ENCODE peak calls at places on chromosomes 11 and 22, in four cellular contexts. One of them, this sample, is unnamed. For H3K4me1, the result is how much of the 10 kb centered on the place peaks cover.

GRCh38 chr22:35384567-35384966 is 3.7 kb downstream of the HMOX1 start:
- DNase-seq in stomach: no peak
- DNase-seq in heart left ventricle: no peak
- DNase-seq in body of pancreas: no peak
- DNase-seq in this sample: no peak

GRCh38 chr11:78420796-78421209 is 3.2 kb upstream of the GAB2 start:
- DNase-seq in stomach: peak
- DNase-seq in body of pancreas: peak
- DNase-seq in heart left ventricle: peak
- DNase-seq in this sample: peak

GRCh38 chr11:20541503-20541902 is 57.9 kb upstream of the SLC6A5 start:
- DNase-seq in stomach: no peak
- DNase-seq in heart left ventricle: no peak
- DNase-seq in body of pancreas: no peak
- DNase-seq in this sample: no peak

GRCh38 chr11:16612801-16613400 is 125.5 kb upstream of the C11orf58 start:
- DNase-seq in body of pancreas: no peak
- DNase-seq in stomach: no peak
- DNase-seq in heart left ventricle: peak
- DNase-seq in this sample: no peak

GRCh38 chr11:11344045-11344444 is 9.0 kb downstream of the CSNK2A3 start:
- DNase-seq in body of pancreas: no peak
- DNase-seq in stomach: no peak
- DNase-seq in heart left ventricle: no peak
- DNase-seq in this sample: no peak

GRCh38 chr22:39661842-39662676 is 91.5 kb downstream of the CACNA1I start:
- DNase-seq in stomach: peak
- DNase-seq in heart left ventricle: no peak
- DNase-seq in body of pancreas: peak
- DNase-seq in this sample: no peak

GRCh38 chr22:39518996-39519680 is 1.2 kb upstream of the ATF4 start:
- DNase-seq in heart left ventricle: no peak
- DNase-seq in stomach: no peak
- DNase-seq in body of pancreas: no peak
- DNase-seq in this sample: no peak

GRCh38 chr22:48919187-48919590 is 908.5 kb downstream of the BRD1 start:
- DNase-seq in stomach: peak
- DNase-seq in body of pancreas: no peak
- DNase-seq in heart left ventricle: no peak
- DNase-seq in this sample: no peak

GRCh38 chr11:25633230-25633629 is 698.7 kb upstream of the ANO3 start:
- DNase-seq in stomach: no peak
- DNase-seq in heart left ventricle: no peak
- DNase-seq in body of pancreas: no peak
- DNase-seq in this sample: no peak

GRCh38 chr11:12769834-12770345 is 95.7 kb downstream of the TEAD1 start:
- DNase-seq in heart left ventricle: no peak
- DNase-seq in stomach: no peak
- DNase-seq in body of pancreas: peak
- DNase-seq in this sample: no peak

GRCh38 chr22:21092797-21093554 is 47.2 kb downstream of the LRRC74B start:
- DNase-seq in heart left ventricle: no peak
- DNase-seq in stomach: no peak
- DNase-seq in body of pancreas: no peak
- DNase-seq in this sample: peak

GRCh38 chr22:42299586-42300285 is 29.3 kb upstream of the TCF20 start:
- DNase-seq in body of pancreas: peak
- DNase-seq in stomach: peak
- DNase-seq in heart left ventricle: peak
- DNase-seq in this sample: no peak

GRCh38 chr11:72085836-72086475 is 5.3 kb downstream of the LRRC51 start:
- DNase-seq in body of pancreas: no peak
- DNase-seq in stomach: no peak
- DNase-seq in heart left ventricle: no peak
- DNase-seq in this sample: no peak

GRCh38 chr11:60899021-60899936 is 7.1 kb downstream of the PRPF19 start:
- DNase-seq in stomach: peak
- DNase-seq in heart left ventricle: no peak
- DNase-seq in body of pancreas: peak
- DNase-seq in this sample: no peak

GRCh38 chr11:122874991-122875390 is 7.6 kb upstream of the JHY start:
- DNase-seq in heart left ventricle: no peak
- DNase-seq in stomach: no peak
- DNase-seq in body of pancreas: no peak
- DNase-seq in this sample: no peak

GRCh38 chr22:25779890-25780289 is 37.9 kb downstream of the MYO18B start:
- DNase-seq in heart left ventricle: no peak
- DNase-seq in stomach: no peak
- DNase-seq in body of pancreas: no peak
- DNase-seq in this sample: no peak

GRCh38 chr11:12963789-12964536 is 45.2 kb upstream of the RASSF10 start:
- DNase-seq in heart left ventricle: peak
- DNase-seq in body of pancreas: peak
- DNase-seq in stomach: peak
- DNase-seq in this sample: peak

GRCh38 chr11:45092901-45093760 is 53.3 kb upstream of the PRDM11 start:
- DNase-seq in stomach: peak
- DNase-seq in heart left ventricle: no peak
- DNase-seq in body of pancreas: no peak
- DNase-seq in this sample: peak

GRCh38 chr11:120216426-120217102 is 5.7 kb downstream of the OAF start:
- DNase-seq in heart left ventricle: no peak
- DNase-seq in body of pancreas: no peak
- DNase-seq in stomach: no peak
- DNase-seq in this sample: no peak

GRCh38 chr11:16853859-16854258 is 115.4 kb downstream of the C11orf58 start:
- DNase-seq in heart left ventricle: no peak
- DNase-seq in body of pancreas: no peak
- DNase-seq in stomach: no peak
- DNase-seq in this sample: no peak

GRCh38 chr22:50738649-50739227 is 734 bp downstream of the ACR start:
- DNase-seq in stomach: peak
- DNase-seq in heart left ventricle: no peak
- DNase-seq in body of pancreas: no peak
- DNase-seq in this sample: no peak

GRCh38 chr11:32450372-32450771 is 15.0 kb upstream of the WT1 start:
- DNase-seq in stomach: peak
- DNase-seq in body of pancreas: no peak
- DNase-seq in heart left ventricle: no peak
- DNase-seq in this sample: no peak

GRCh38 chr11:86644291-86644690 is 28.1 kb downstream of the ME3 start:
- DNase-seq in body of pancreas: peak
- DNase-seq in stomach: no peak
- DNase-seq in heart left ventricle: no peak
- DNase-seq in this sample: no peak

GRCh38 chr11:69106124-69106811 is 49.5 kb upstream of the SMIM38 start:
- DNase-seq in stomach: peak
- DNase-seq in body of pancreas: peak
- DNase-seq in heart left ventricle: no peak
- DNase-seq in this sample: no peak

GRCh38 chr11:128361451-128362020 is 225.8 kb downstream of the ETS1 start:
- DNase-seq in stomach: peak
- DNase-seq in body of pancreas: peak
- DNase-seq in heart left ventricle: no peak
- DNase-seq in this sample: no peak

GRCh38 chr11:75714211-75714610 is 3.4 kb upstream of the MOGAT2 start:
- DNase-seq in heart left ventricle: no peak
- DNase-seq in body of pancreas: no peak
- DNase-seq in stomach: no peak
- DNase-seq in this sample: no peak

GRCh38 chr11:111912535-111912934 is at the start of gene HSPB2:
- DNase-seq in heart left ventricle: peak
- DNase-seq in stomach: no peak
- DNase-seq in body of pancreas: no peak
- DNase-seq in this sample: no peak

DNA sequence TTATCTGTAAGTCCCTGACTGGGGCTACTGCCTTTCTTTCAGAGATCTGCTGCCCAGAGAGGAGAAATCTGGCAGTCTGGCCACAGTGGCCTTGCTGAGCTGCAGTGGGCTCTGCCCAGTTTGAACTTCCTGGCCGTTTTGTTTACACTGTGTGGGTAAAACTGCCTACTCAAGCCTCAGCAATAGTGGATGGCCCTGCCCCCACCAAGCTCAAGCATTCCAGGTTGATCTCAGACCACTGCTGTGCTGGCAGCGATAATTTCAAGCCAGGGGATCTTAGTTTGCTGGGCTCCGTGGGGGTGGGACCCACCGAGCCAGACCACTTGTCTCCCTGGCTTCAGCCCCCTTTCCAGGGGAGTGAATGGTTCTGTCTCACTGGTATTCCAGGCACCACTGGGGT is 117.5 kb downstream of the TRPC6 start:
- DNase-seq in stomach: no peak
- DNase-seq in body of pancreas: peak
- DNase-seq in heart left ventricle: no peak
- DNase-seq in this sample: no peak
- H3K27ac ChIP-seq in stomach: no peak
- H3K27ac ChIP-seq in body of pancreas: no peak
- H3K27ac ChIP-seq in heart left ventricle: no peak
- H3K27ac ChIP-seq in this sample: no peak

DNA sequence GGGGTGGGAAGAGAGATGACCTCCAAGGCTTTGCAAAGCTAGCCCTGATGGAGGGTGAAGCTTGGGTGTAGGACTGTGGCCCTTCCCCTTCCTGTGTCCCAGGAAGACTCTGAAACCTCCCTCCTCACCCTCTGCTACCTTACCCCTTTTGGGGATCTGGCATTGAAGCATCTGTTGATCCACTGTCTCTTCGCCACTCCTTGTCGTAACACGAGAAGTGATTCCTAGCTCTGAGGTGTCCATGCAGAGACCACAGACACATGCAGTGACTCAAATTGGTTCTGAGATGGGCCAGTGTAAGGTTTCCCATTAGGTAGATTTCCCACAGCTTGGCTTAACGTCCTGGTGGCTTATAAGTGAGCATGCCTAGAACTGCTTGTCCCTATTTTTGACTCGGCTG is 101.4 kb downstream of the ZBTB16 start:
- DNase-seq in body of pancreas: no peak
- DNase-seq in stomach: no peak
- DNase-seq in heart left ventricle: no peak
- DNase-seq in this sample: no peak
- H3K4me1 ChIP-seq in body of pancreas: half or more
- H3K4me1 ChIP-seq in stomach: half or more
- H3K4me1 ChIP-seq in heart left ventricle: half or more
- H3K4me1 ChIP-seq in this sample: under half

GRCh38 chr11:64230209-64230984 is at the start of gene DNAJC4:
- DNase-seq in heart left ventricle: peak
- DNase-seq in stomach: peak
- DNase-seq in body of pancreas: peak
- DNase-seq in this sample: peak
- TF ChIP-seq POLR2A in heart left ventricle: peak
- TF ChIP-seq POLR2A in stomach: no peak
- TF ChIP-seq POLR2A in body of pancreas: peak
- TF ChIP-seq POLR2A in this sample: peak

DNA sequence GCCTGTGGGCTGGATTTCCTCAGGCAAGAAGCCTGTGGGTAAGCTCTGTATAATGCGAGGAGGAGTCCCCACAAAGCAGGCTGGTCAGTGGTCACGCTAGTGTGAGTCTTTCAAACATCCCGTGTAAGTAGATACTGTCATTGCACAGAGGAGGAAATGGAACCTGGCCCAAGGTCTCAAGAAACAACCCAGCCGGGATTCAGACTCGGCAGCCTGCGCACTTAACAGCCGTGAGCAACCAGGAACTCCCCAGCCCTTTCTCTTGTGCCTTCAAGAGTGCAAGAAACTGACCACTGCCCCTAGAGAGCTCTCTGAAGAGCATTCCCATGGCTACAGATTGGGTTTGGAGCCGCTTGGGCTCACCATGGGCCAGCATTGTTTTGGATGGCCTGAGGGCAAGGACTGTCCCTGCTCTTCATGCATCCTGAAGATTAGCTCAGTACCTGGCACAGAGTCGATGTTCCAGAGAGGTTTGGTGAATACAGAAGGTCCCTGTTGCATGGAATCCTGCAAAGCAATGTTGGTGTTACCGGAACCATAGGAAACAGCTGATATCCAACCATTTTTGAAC is 6.0 kb downstream of the MPST start:
- DNase-seq in stomach: no peak
- DNase-seq in heart left ventricle: no peak
- DNase-seq in body of pancreas: no peak
- DNase-seq in this sample: no peak
- H3K27ac ChIP-seq in stomach: no peak
- H3K27ac ChIP-seq in heart left ventricle: peak
- H3K27ac ChIP-seq in body of pancreas: no peak
- H3K27ac ChIP-seq in this sample: peak

DNA sequence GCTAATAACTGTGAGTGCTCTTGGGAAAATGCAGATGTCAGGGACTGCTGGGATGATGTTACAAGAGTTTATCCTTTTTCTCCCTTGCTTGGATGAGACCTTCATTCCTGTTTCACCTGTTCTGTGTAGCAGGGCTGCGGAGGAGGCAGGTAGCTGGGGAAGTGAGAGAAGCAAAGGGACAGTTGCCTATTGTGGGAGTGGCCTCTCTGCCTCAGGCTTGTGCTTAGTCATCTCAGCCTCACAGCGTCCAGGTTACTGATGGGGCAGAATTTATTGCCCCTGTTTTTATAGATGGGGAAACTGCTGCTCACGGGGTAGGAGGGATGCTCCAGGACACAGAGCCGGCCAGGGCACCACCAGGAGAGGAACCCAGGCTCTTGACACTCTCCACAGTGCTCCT is 1.7 kb downstream of the STX3 start:
- DNase-seq in body of pancreas: peak
- DNase-seq in stomach: peak
- DNase-seq in heart left ventricle: no peak
- DNase-seq in this sample: peak
- H3K4me1 ChIP-seq in body of pancreas: under half
- H3K4me1 ChIP-seq in stomach: under half
- H3K4me1 ChIP-seq in heart left ventricle: under half
- H3K4me1 ChIP-seq in this sample: under half

GRCh38 chr11:73404048-73404447 is 27.8 kb downstream of the RELT start:
- DNase-seq in heart left ventricle: peak
- DNase-seq in body of pancreas: peak
- DNase-seq in stomach: peak
- DNase-seq in this sample: peak

GRCh38 chr11:73402834-73403185 is 26.6 kb downstream of the RELT start:
- DNase-seq in heart left ventricle: no peak
- DNase-seq in body of pancreas: no peak
- DNase-seq in stomach: no peak
- DNase-seq in this sample: no peak

GRCh38 chr11:73401924-73402833 is 26.0 kb downstream of the RELT start:
- DNase-seq in body of pancreas: no peak
- DNase-seq in heart left ventricle: no peak
- DNase-seq in stomach: no peak
- DNase-seq in this sample: no peak

GRCh38 chr11:73404506-73405145 is 28.4 kb downstream of the RELT start:
- DNase-seq in stomach: no peak
- DNase-seq in body of pancreas: no peak
- DNase-seq in heart left ventricle: no peak
- DNase-seq in this sample: peak

GRCh38 chr11:73403541-73403940 is 27.3 kb downstream of the RELT start:
- DNase-seq in stomach: no peak
- DNase-seq in body of pancreas: no peak
- DNase-seq in heart left ventricle: no peak
- DNase-seq in this sample: no peak
- TF ChIP-seq POLR2A in stomach: no peak
- TF ChIP-seq POLR2A in body of pancreas: no peak
- TF ChIP-seq POLR2A in heart left ventricle: no peak
- TF ChIP-seq POLR2A in this sample: no peak